ENCODE peak calls at places on chromosomes 4 and X, in eight cellular contexts. One of them, this sample, is unnamed.

GRCh38 chr4:88606832-88607231 is 14.6 kb downstream of the HERC3 start:
- DNase-seq in stimulated activated CD4-positive, alpha-beta T cell treated with anti-CD3 and anti-CD28 coated beads, Interleukin-4, amount 100 ng/mL, for 48 hours: no peak
- DNase-seq in cardiac fibroblast: no peak
- DNase-seq in fibroblast of pulmonary artery: no peak
- DNase-seq in left lung: no peak
- DNase-seq in adrenal gland: no peak
- DNase-seq in progenitor cell of endocrine pancreas: no peak
- DNase-seq in EH: no peak
- DNase-seq in this sample: no peak

GRCh38 chrX:1686642-1687041 is 71.8 kb downstream of the ASMT start:
- DNase-seq in stimulated activated CD4-positive, alpha-beta T cell treated with anti-CD3 and anti-CD28 coated beads, Interleukin-4, amount 100 ng/mL, for 48 hours: no peak
- DNase-seq in cardiac fibroblast: peak
- DNase-seq in fibroblast of pulmonary artery: peak
- DNase-seq in left lung: no peak
- DNase-seq in adrenal gland: no peak
- DNase-seq in progenitor cell of endocrine pancreas: no peak
- DNase-seq in EH: peak
- DNase-seq in this sample: no peak

GRCh38 chr4:79241846-79242245 is 84.0 kb downstream of the NAA11 start:
- DNase-seq in stimulated activated CD4-positive, alpha-beta T cell treated with anti-CD3 and anti-CD28 coated beads, Interleukin-4, amount 100 ng/mL, for 48 hours: no peak
- DNase-seq in cardiac fibroblast: peak
- DNase-seq in fibroblast of pulmonary artery: peak
- DNase-seq in left lung: no peak
- DNase-seq in adrenal gland: no peak
- DNase-seq in progenitor cell of endocrine pancreas: no peak
- DNase-seq in EH: peak
- DNase-seq in this sample: no peak

GRCh38 chr4:145216532-145216931 is 36.1 kb upstream of the OTUD4 start:
- DNase-seq in stimulated activated CD4-positive, alpha-beta T cell treated with anti-CD3 and anti-CD28 coated beads, Interleukin-4, amount 100 ng/mL, for 48 hours: no peak
- DNase-seq in cardiac fibroblast: peak
- DNase-seq in fibroblast of pulmonary artery: peak
- DNase-seq in left lung: no peak
- DNase-seq in adrenal gland: no peak
- DNase-seq in progenitor cell of endocrine pancreas: no peak
- DNase-seq in EH: peak
- DNase-seq in this sample: no peak

GRCh38 chrX:41022579-41022978 is 62.7 kb upstream of the USP9X start:
- DNase-seq in stimulated activated CD4-positive, alpha-beta T cell treated with anti-CD3 and anti-CD28 coated beads, Interleukin-4, amount 100 ng/mL, for 48 hours: no peak
- DNase-seq in cardiac fibroblast: peak
- DNase-seq in fibroblast of pulmonary artery: peak
- DNase-seq in left lung: no peak
- DNase-seq in adrenal gland: no peak
- DNase-seq in progenitor cell of endocrine pancreas: no peak
- DNase-seq in EH: peak
- DNase-seq in this sample: no peak

GRCh38 chrX:153649178-153649914 is 2.3 kb downstream of the DUSP9 start:
- DNase-seq in stimulated activated CD4-positive, alpha-beta T cell treated with anti-CD3 and anti-CD28 coated beads, Interleukin-4, amount 100 ng/mL, for 48 hours: no peak
- DNase-seq in cardiac fibroblast: peak
- DNase-seq in fibroblast of pulmonary artery: no peak
- DNase-seq in left lung: peak
- DNase-seq in adrenal gland: peak
- DNase-seq in progenitor cell of endocrine pancreas: no peak
- DNase-seq in EH: peak
- DNase-seq in this sample: no peak

GRCh38 chr4:79516114-79516513 is 108.1 kb upstream of the GK2 start:
- DNase-seq in stimulated activated CD4-positive, alpha-beta T cell treated with anti-CD3 and anti-CD28 coated beads, Interleukin-4, amount 100 ng/mL, for 48 hours: no peak
- DNase-seq in cardiac fibroblast: no peak
- DNase-seq in fibroblast of pulmonary artery: no peak
- DNase-seq in left lung: no peak
- DNase-seq in adrenal gland: no peak
- DNase-seq in progenitor cell of endocrine pancreas: no peak
- DNase-seq in EH: no peak
- DNase-seq in this sample: no peak

GRCh38 chr4:164012396-164013027 is 518.0 kb downstream of the TMA16 start:
- DNase-seq in stimulated activated CD4-positive, alpha-beta T cell treated with anti-CD3 and anti-CD28 coated beads, Interleukin-4, amount 100 ng/mL, for 48 hours: no peak
- DNase-seq in cardiac fibroblast: no peak
- DNase-seq in fibroblast of pulmonary artery: peak
- DNase-seq in left lung: no peak
- DNase-seq in adrenal gland: peak
- DNase-seq in progenitor cell of endocrine pancreas: peak
- DNase-seq in EH: no peak
- DNase-seq in this sample: peak

GRCh38 chr4:54337007-54337406 is 107.9 kb downstream of the PDGFRA start:
- DNase-seq in stimulated activated CD4-positive, alpha-beta T cell treated with anti-CD3 and anti-CD28 coated beads, Interleukin-4, amount 100 ng/mL, for 48 hours: no peak
- DNase-seq in cardiac fibroblast: no peak
- DNase-seq in fibroblast of pulmonary artery: no peak
- DNase-seq in left lung: no peak
- DNase-seq in adrenal gland: no peak
- DNase-seq in progenitor cell of endocrine pancreas: no peak
- DNase-seq in EH: no peak
- DNase-seq in this sample: no peak

GRCh38 chrX:25721564-25721963 is 416.6 kb upstream of the MAGEB18 start:
- DNase-seq in stimulated activated CD4-positive, alpha-beta T cell treated with anti-CD3 and anti-CD28 coated beads, Interleukin-4, amount 100 ng/mL, for 48 hours: no peak
- DNase-seq in cardiac fibroblast: peak
- DNase-seq in fibroblast of pulmonary artery: peak
- DNase-seq in left lung: no peak
- DNase-seq in adrenal gland: no peak
- DNase-seq in progenitor cell of endocrine pancreas: no peak
- DNase-seq in EH: no peak
- DNase-seq in this sample: peak

GRCh38 chrX:38717871-38718270 is 83.4 kb upstream of the MID1IP1 start:
- DNase-seq in stimulated activated CD4-positive, alpha-beta T cell treated with anti-CD3 and anti-CD28 coated beads, Interleukin-4, amount 100 ng/mL, for 48 hours: no peak
- DNase-seq in cardiac fibroblast: peak
- DNase-seq in fibroblast of pulmonary artery: peak
- DNase-seq in left lung: no peak
- DNase-seq in adrenal gland: no peak
- DNase-seq in progenitor cell of endocrine pancreas: no peak
- DNase-seq in EH: peak
- DNase-seq in this sample: peak

GRCh38 chr4:40858946-40859345 is 109.2 kb downstream of the NSUN7 start:
- DNase-seq in stimulated activated CD4-positive, alpha-beta T cell treated with anti-CD3 and anti-CD28 coated beads, Interleukin-4, amount 100 ng/mL, for 48 hours: no peak
- DNase-seq in cardiac fibroblast: no peak
- DNase-seq in fibroblast of pulmonary artery: no peak
- DNase-seq in left lung: no peak
- DNase-seq in adrenal gland: no peak
- DNase-seq in progenitor cell of endocrine pancreas: no peak
- DNase-seq in EH: no peak
- DNase-seq in this sample: no peak

GRCh38 chr4:7131498-7132031 is 60.8 kb upstream of the SORCS2 start:
- DNase-seq in stimulated activated CD4-positive, alpha-beta T cell treated with anti-CD3 and anti-CD28 coated beads, Interleukin-4, amount 100 ng/mL, for 48 hours: no peak
- DNase-seq in cardiac fibroblast: no peak
- DNase-seq in fibroblast of pulmonary artery: no peak
- DNase-seq in left lung: no peak
- DNase-seq in adrenal gland: no peak
- DNase-seq in progenitor cell of endocrine pancreas: no peak
- DNase-seq in EH: no peak
- DNase-seq in this sample: no peak

GRCh38 chr4:97073194-97073593 is 1070.1 kb downstream of the STPG2 start:
- DNase-seq in stimulated activated CD4-positive, alpha-beta T cell treated with anti-CD3 and anti-CD28 coated beads, Interleukin-4, amount 100 ng/mL, for 48 hours: no peak
- DNase-seq in cardiac fibroblast: no peak
- DNase-seq in fibroblast of pulmonary artery: no peak
- DNase-seq in left lung: no peak
- DNase-seq in adrenal gland: no peak
- DNase-seq in progenitor cell of endocrine pancreas: no peak
- DNase-seq in EH: no peak
- DNase-seq in this sample: no peak

GRCh38 chr4:173879286-173879908 is 349.4 kb upstream of the HAND2 start:
- DNase-seq in stimulated activated CD4-positive, alpha-beta T cell treated with anti-CD3 and anti-CD28 coated beads, Interleukin-4, amount 100 ng/mL, for 48 hours: no peak
- DNase-seq in cardiac fibroblast: no peak
- DNase-seq in fibroblast of pulmonary artery: no peak
- DNase-seq in left lung: no peak
- DNase-seq in adrenal gland: no peak
- DNase-seq in progenitor cell of endocrine pancreas: no peak
- DNase-seq in EH: no peak
- DNase-seq in this sample: no peak

GRCh38 chrX:155068165-155068564 is 2.8 kb downstream of the CMC4 start:
- DNase-seq in stimulated activated CD4-positive, alpha-beta T cell treated with anti-CD3 and anti-CD28 coated beads, Interleukin-4, amount 100 ng/mL, for 48 hours: no peak
- DNase-seq in cardiac fibroblast: peak
- DNase-seq in fibroblast of pulmonary artery: peak
- DNase-seq in left lung: no peak
- DNase-seq in adrenal gland: no peak
- DNase-seq in progenitor cell of endocrine pancreas: no peak
- DNase-seq in EH: peak
- DNase-seq in this sample: no peak

GRCh38 chrX:101078716-101079115 is at the start of gene TMEM35A:
- DNase-seq in stimulated activated CD4-positive, alpha-beta T cell treated with anti-CD3 and anti-CD28 coated beads, Interleukin-4, amount 100 ng/mL, for 48 hours: no peak
- DNase-seq in cardiac fibroblast: peak
- DNase-seq in fibroblast of pulmonary artery: peak
- DNase-seq in left lung: no peak
- DNase-seq in adrenal gland: no peak
- DNase-seq in progenitor cell of endocrine pancreas: no peak
- DNase-seq in EH: peak
- DNase-seq in this sample: peak

GRCh38 chr4:20178902-20179576 is 72.7 kb upstream of the SLIT2 start:
- DNase-seq in stimulated activated CD4-positive, alpha-beta T cell treated with anti-CD3 and anti-CD28 coated beads, Interleukin-4, amount 100 ng/mL, for 48 hours: no peak
- DNase-seq in cardiac fibroblast: no peak
- DNase-seq in fibroblast of pulmonary artery: no peak
- DNase-seq in left lung: peak
- DNase-seq in adrenal gland: no peak
- DNase-seq in progenitor cell of endocrine pancreas: no peak
- DNase-seq in EH: no peak
- DNase-seq in this sample: no peak

GRCh38 chr4:140903522-140903928 is 147.3 kb upstream of the TBC1D9 start:
- DNase-seq in stimulated activated CD4-positive, alpha-beta T cell treated with anti-CD3 and anti-CD28 coated beads, Interleukin-4, amount 100 ng/mL, for 48 hours: no peak
- DNase-seq in cardiac fibroblast: no peak
- DNase-seq in fibroblast of pulmonary artery: no peak
- DNase-seq in left lung: peak
- DNase-seq in adrenal gland: no peak
- DNase-seq in progenitor cell of endocrine pancreas: no peak
- DNase-seq in EH: no peak
- DNase-seq in this sample: no peak

GRCh38 chr4:18981234-18981615 is 959.7 kb upstream of the LCORL start:
- DNase-seq in stimulated activated CD4-positive, alpha-beta T cell treated with anti-CD3 and anti-CD28 coated beads, Interleukin-4, amount 100 ng/mL, for 48 hours: no peak
- DNase-seq in cardiac fibroblast: no peak
- DNase-seq in fibroblast of pulmonary artery: no peak
- DNase-seq in left lung: no peak
- DNase-seq in adrenal gland: no peak
- DNase-seq in progenitor cell of endocrine pancreas: no peak
- DNase-seq in EH: no peak
- DNase-seq in this sample: no peak

GRCh38 chr4:86891785-86892638 is at the start of gene C4orf36:
- DNase-seq in stimulated activated CD4-positive, alpha-beta T cell treated with anti-CD3 and anti-CD28 coated beads, Interleukin-4, amount 100 ng/mL, for 48 hours: peak
- DNase-seq in cardiac fibroblast: peak
- DNase-seq in fibroblast of pulmonary artery: peak
- DNase-seq in left lung: peak
- DNase-seq in adrenal gland: peak
- DNase-seq in progenitor cell of endocrine pancreas: peak
- DNase-seq in EH: peak
- DNase-seq in this sample: peak

GRCh38 chr4:176498857-176499256 is 179.1 kb downstream of the SPCS3 start:
- DNase-seq in stimulated activated CD4-positive, alpha-beta T cell treated with anti-CD3 and anti-CD28 coated beads, Interleukin-4, amount 100 ng/mL, for 48 hours: no peak
- DNase-seq in cardiac fibroblast: peak
- DNase-seq in fibroblast of pulmonary artery: peak
- DNase-seq in left lung: no peak
- DNase-seq in adrenal gland: no peak
- DNase-seq in progenitor cell of endocrine pancreas: no peak
- DNase-seq in EH: peak
- DNase-seq in this sample: no peak

GRCh38 chrX:118739577-118739976 is 12.2 kb downstream of the IL13RA1 start:
- DNase-seq in stimulated activated CD4-positive, alpha-beta T cell treated with anti-CD3 and anti-CD28 coated beads, Interleukin-4, amount 100 ng/mL, for 48 hours: no peak
- DNase-seq in cardiac fibroblast: no peak
- DNase-seq in fibroblast of pulmonary artery: no peak
- DNase-seq in left lung: no peak
- DNase-seq in adrenal gland: no peak
- DNase-seq in progenitor cell of endocrine pancreas: no peak
- DNase-seq in EH: no peak
- DNase-seq in this sample: no peak

GRCh38 chrX:110210417-110211139 is 107.3 kb downstream of the AMMECR1 start:
- DNase-seq in stimulated activated CD4-positive, alpha-beta T cell treated with anti-CD3 and anti-CD28 coated beads, Interleukin-4, amount 100 ng/mL, for 48 hours: no peak
- DNase-seq in cardiac fibroblast: peak
- DNase-seq in fibroblast of pulmonary artery: peak
- DNase-seq in left lung: no peak
- DNase-seq in adrenal gland: no peak
- DNase-seq in progenitor cell of endocrine pancreas: no peak
- DNase-seq in EH: peak
- DNase-seq in this sample: no peak

GRCh38 chr4:141731481-141731880 is 95.1 kb downstream of the IL15 start:
- DNase-seq in stimulated activated CD4-positive, alpha-beta T cell treated with anti-CD3 and anti-CD28 coated beads, Interleukin-4, amount 100 ng/mL, for 48 hours: no peak
- DNase-seq in cardiac fibroblast: peak
- DNase-seq in fibroblast of pulmonary artery: no peak
- DNase-seq in left lung: no peak
- DNase-seq in adrenal gland: no peak
- DNase-seq in progenitor cell of endocrine pancreas: no peak
- DNase-seq in EH: peak
- DNase-seq in this sample: no peak

GRCh38 chrX:153357877-153358276 is 23.9 kb downstream of the ZNF275 start:
- DNase-seq in stimulated activated CD4-positive, alpha-beta T cell treated with anti-CD3 and anti-CD28 coated beads, Interleukin-4, amount 100 ng/mL, for 48 hours: no peak
- DNase-seq in cardiac fibroblast: no peak
- DNase-seq in fibroblast of pulmonary artery: no peak
- DNase-seq in left lung: no peak
- DNase-seq in adrenal gland: no peak
- DNase-seq in progenitor cell of endocrine pancreas: no peak
- DNase-seq in EH: no peak
- DNase-seq in this sample: no peak

GRCh38 chr4:152352645-152353116 is 183.2 kb downstream of the FBXW7 start:
- DNase-seq in stimulated activated CD4-positive, alpha-beta T cell treated with anti-CD3 and anti-CD28 coated beads, Interleukin-4, amount 100 ng/mL, for 48 hours: no peak
- DNase-seq in cardiac fibroblast: peak
- DNase-seq in fibroblast of pulmonary artery: peak
- DNase-seq in left lung: no peak
- DNase-seq in adrenal gland: peak
- DNase-seq in progenitor cell of endocrine pancreas: no peak
- DNase-seq in EH: peak
- DNase-seq in this sample: peak

GRCh38 chr4:41216294-41217019 is 2.1 kb upstream of the APBB2 start:
- DNase-seq in stimulated activated CD4-positive, alpha-beta T cell treated with anti-CD3 and anti-CD28 coated beads, Interleukin-4, amount 100 ng/mL, for 48 hours: peak
- DNase-seq in cardiac fibroblast: peak
- DNase-seq in fibroblast of pulmonary artery: peak
- DNase-seq in left lung: peak
- DNase-seq in adrenal gland: peak
- DNase-seq in progenitor cell of endocrine pancreas: peak
- DNase-seq in EH: peak
- DNase-seq in this sample: peak

GRCh38 chr4:152458801-152459302 is 77.0 kb downstream of the FBXW7 start:
- DNase-seq in stimulated activated CD4-positive, alpha-beta T cell treated with anti-CD3 and anti-CD28 coated beads, Interleukin-4, amount 100 ng/mL, for 48 hours: no peak
- DNase-seq in cardiac fibroblast: no peak
- DNase-seq in fibroblast of pulmonary artery: peak
- DNase-seq in left lung: no peak
- DNase-seq in adrenal gland: no peak
- DNase-seq in progenitor cell of endocrine pancreas: no peak
- DNase-seq in EH: peak
- DNase-seq in this sample: no peak

GRCh38 chr4:64857198-64857597 is 447.9 kb upstream of the TECRL start:
- DNase-seq in stimulated activated CD4-positive, alpha-beta T cell treated with anti-CD3 and anti-CD28 coated beads, Interleukin-4, amount 100 ng/mL, for 48 hours: no peak
- DNase-seq in cardiac fibroblast: no peak
- DNase-seq in fibroblast of pulmonary artery: no peak
- DNase-seq in left lung: no peak
- DNase-seq in adrenal gland: no peak
- DNase-seq in progenitor cell of endocrine pancreas: no peak
- DNase-seq in EH: no peak
- DNase-seq in this sample: no peak

GRCh38 chr4:72817012-72817411 is 248.0 kb upstream of the ADAMTS3 start:
- DNase-seq in stimulated activated CD4-positive, alpha-beta T cell treated with anti-CD3 and anti-CD28 coated beads, Interleukin-4, amount 100 ng/mL, for 48 hours: no peak
- DNase-seq in cardiac fibroblast: peak
- DNase-seq in fibroblast of pulmonary artery: peak
- DNase-seq in left lung: no peak
- DNase-seq in adrenal gland: no peak
- DNase-seq in progenitor cell of endocrine pancreas: no peak
- DNase-seq in EH: peak
- DNase-seq in this sample: no peak

GRCh38 chr4:3295837-3296624 is 3.2 kb downstream of the RGS12 start:
- DNase-seq in stimulated activated CD4-positive, alpha-beta T cell treated with anti-CD3 and anti-CD28 coated beads, Interleukin-4, amount 100 ng/mL, for 48 hours: no peak
- DNase-seq in cardiac fibroblast: no peak
- DNase-seq in fibroblast of pulmonary artery: no peak
- DNase-seq in left lung: peak
- DNase-seq in adrenal gland: peak
- DNase-seq in progenitor cell of endocrine pancreas: no peak
- DNase-seq in EH: no peak
- DNase-seq in this sample: no peak

GRCh38 chrX:154603438-154604430 is 15.3 kb downstream of the CTAG1B start:
- DNase-seq in stimulated activated CD4-positive, alpha-beta T cell treated with anti-CD3 and anti-CD28 coated beads, Interleukin-4, amount 100 ng/mL, for 48 hours: no peak
- DNase-seq in cardiac fibroblast: peak
- DNase-seq in fibroblast of pulmonary artery: peak
- DNase-seq in left lung: no peak
- DNase-seq in adrenal gland: no peak
- DNase-seq in progenitor cell of endocrine pancreas: no peak
- DNase-seq in EH: peak
- DNase-seq in this sample: no peak